ENCODE peak calls at places on chromosomes 11 and 22, in six cellular contexts. One of them, this sample, is unnamed.

GRCh38 chr22:41092847-41093371 is 517 bp downstream of the EP300 start:
- DNase-seq in KBM-7: peak; percentile 50
- DNase-seq in stimulated activated CD8-positive, alpha-beta memory T cell treated with anti-CD3 and anti-CD28 coated beads, Interleukin-2, amount 100 ng/mL, for 1 hour: no peak
- DNase-seq in effector memory CD4-positive, alpha-beta T cell: peak; percentile 12
- DNase-seq in posterior cingulate gyrus: no peak
- DNase-seq in fibroblast of mammary gland: peak; percentile 41
- DNase-seq in this sample: peak; percentile 66

GRCh38 chr22:45885941-45886395 is 91.0 kb downstream of the WNT7B start:
- DNase-seq in KBM-7: no peak
- DNase-seq in stimulated activated CD8-positive, alpha-beta memory T cell treated with anti-CD3 and anti-CD28 coated beads, Interleukin-2, amount 100 ng/mL, for 1 hour: no peak
- DNase-seq in effector memory CD4-positive, alpha-beta T cell: no peak
- DNase-seq in posterior cingulate gyrus: no peak
- DNase-seq in fibroblast of mammary gland: no peak
- DNase-seq in this sample: no peak

GRCh38 chr11:41116970-41117369 is 342.5 kb downstream of the LRRC4C start:
- DNase-seq in KBM-7: no peak
- DNase-seq in stimulated activated CD8-positive, alpha-beta memory T cell treated with anti-CD3 and anti-CD28 coated beads, Interleukin-2, amount 100 ng/mL, for 1 hour: no peak
- DNase-seq in effector memory CD4-positive, alpha-beta T cell: no peak
- DNase-seq in posterior cingulate gyrus: no peak
- DNase-seq in fibroblast of mammary gland: no peak
- DNase-seq in this sample: no peak

GRCh38 chr11:2691355-2691761 is 8.4 kb downstream of the KCNQ1OT1 start:
- DNase-seq in KBM-7: no peak
- DNase-seq in stimulated activated CD8-positive, alpha-beta memory T cell treated with anti-CD3 and anti-CD28 coated beads, Interleukin-2, amount 100 ng/mL, for 1 hour: no peak
- DNase-seq in effector memory CD4-positive, alpha-beta T cell: no peak
- DNase-seq in posterior cingulate gyrus: peak; percentile 1
- DNase-seq in fibroblast of mammary gland: no peak
- DNase-seq in this sample: no peak

GRCh38 chr22:24441406-24442351 is 14.3 kb downstream of the ADORA2A start:
- DNase-seq in KBM-7: no peak
- DNase-seq in stimulated activated CD8-positive, alpha-beta memory T cell treated with anti-CD3 and anti-CD28 coated beads, Interleukin-2, amount 100 ng/mL, for 1 hour: no peak
- DNase-seq in effector memory CD4-positive, alpha-beta T cell: no peak
- DNase-seq in posterior cingulate gyrus: no peak
- DNase-seq in fibroblast of mammary gland: no peak
- DNase-seq in this sample: no peak

GRCh38 chr11:1988667-1989317 is 8.8 kb downstream of the H19 start:
- DNase-seq in KBM-7: no peak
- DNase-seq in stimulated activated CD8-positive, alpha-beta memory T cell treated with anti-CD3 and anti-CD28 coated beads, Interleukin-2, amount 100 ng/mL, for 1 hour: no peak
- DNase-seq in effector memory CD4-positive, alpha-beta T cell: no peak
- DNase-seq in posterior cingulate gyrus: no peak
- DNase-seq in fibroblast of mammary gland: no peak
- DNase-seq in this sample: no peak

GRCh38 chr11:116078101-116078561 is 573.9 kb upstream of the CADM1 start:
- DNase-seq in KBM-7: no peak
- DNase-seq in stimulated activated CD8-positive, alpha-beta memory T cell treated with anti-CD3 and anti-CD28 coated beads, Interleukin-2, amount 100 ng/mL, for 1 hour: no peak
- DNase-seq in effector memory CD4-positive, alpha-beta T cell: no peak
- DNase-seq in posterior cingulate gyrus: no peak
- DNase-seq in fibroblast of mammary gland: no peak
- DNase-seq in this sample: peak; percentile 19

GRCh38 chr22:29641052-29641780 is 37.8 kb downstream of the NF2 start:
- DNase-seq in KBM-7: peak; percentile 40
- DNase-seq in stimulated activated CD8-positive, alpha-beta memory T cell treated with anti-CD3 and anti-CD28 coated beads, Interleukin-2, amount 100 ng/mL, for 1 hour: no peak
- DNase-seq in effector memory CD4-positive, alpha-beta T cell: no peak
- DNase-seq in posterior cingulate gyrus: no peak
- DNase-seq in fibroblast of mammary gland: no peak
- DNase-seq in this sample: no peak

GRCh38 chr22:20567993-20568417 is 60.6 kb downstream of the MED15 start:
- DNase-seq in KBM-7: no peak
- DNase-seq in stimulated activated CD8-positive, alpha-beta memory T cell treated with anti-CD3 and anti-CD28 coated beads, Interleukin-2, amount 100 ng/mL, for 1 hour: no peak
- DNase-seq in effector memory CD4-positive, alpha-beta T cell: no peak
- DNase-seq in posterior cingulate gyrus: no peak
- DNase-seq in fibroblast of mammary gland: peak; percentile 76
- DNase-seq in this sample: no peak

GRCh38 chr11:110903830-110904229 is 191.6 kb upstream of the ARHGAP20 start:
- DNase-seq in KBM-7: no peak
- DNase-seq in stimulated activated CD8-positive, alpha-beta memory T cell treated with anti-CD3 and anti-CD28 coated beads, Interleukin-2, amount 100 ng/mL, for 1 hour: no peak
- DNase-seq in effector memory CD4-positive, alpha-beta T cell: no peak
- DNase-seq in posterior cingulate gyrus: no peak
- DNase-seq in fibroblast of mammary gland: peak; percentile 72
- DNase-seq in this sample: no peak

GRCh38 chr11:2453436-2453835 is 8.6 kb downstream of the KCNQ1 start:
- DNase-seq in KBM-7: no peak
- DNase-seq in stimulated activated CD8-positive, alpha-beta memory T cell treated with anti-CD3 and anti-CD28 coated beads, Interleukin-2, amount 100 ng/mL, for 1 hour: no peak
- DNase-seq in effector memory CD4-positive, alpha-beta T cell: no peak
- DNase-seq in posterior cingulate gyrus: no peak
- DNase-seq in fibroblast of mammary gland: no peak
- DNase-seq in this sample: no peak

GRCh38 chr11:35681181-35681767 is 18.7 kb downstream of the TRIM44 start:
- DNase-seq in KBM-7: no peak
- DNase-seq in stimulated activated CD8-positive, alpha-beta memory T cell treated with anti-CD3 and anti-CD28 coated beads, Interleukin-2, amount 100 ng/mL, for 1 hour: no peak
- DNase-seq in effector memory CD4-positive, alpha-beta T cell: no peak
- DNase-seq in posterior cingulate gyrus: no peak
- DNase-seq in fibroblast of mammary gland: no peak
- DNase-seq in this sample: no peak